ENCODE peak calls at places on chromosomes 2 and 18, in eight cellular contexts. M is aorta; U is GM23248; K is ovary; C is CD8-positive, alpha-beta T cell; B is hepatocyte; J is Karpas-422; Q is right cardiac atrium. P is an unnamed sample.
A peak's percentile ranks its signal among the peaks of the same experiment; 100 is the strongest.

GRCh38 chr18:31440787-31441186 is 6.8 kb upstream of the DSG3 start:
- DNase-seq in B (no peak), U (no peak), C (no peak), M (no peak), J (no peak), K (no peak), Q (no peak), P (no peak)

GRCh38 chr2:25293145-25293544 is 48.6 kb downstream of the DNMT3A start:
- DNase-seq in U (no peak), K (no peak), B (no peak), C (no peak), M (no peak), J (no peak), Q (no peak), P (no peak)

GRCh38 chr2:10785260-10785659 is 27.3 kb downstream of the PDIA6 start:
- DNase-seq in K (no peak), Q (no peak), B (no peak), C (no peak), M (no peak), J (no peak), U (no peak), P (no peak)

GRCh38 chr18:79440316-79440715 is 44.6 kb downstream of the NFATC1 start:
- DNase-seq in C (no peak), M (no peak), U (no peak), Q (no peak), J (no peak), K (no peak), B (no peak), P (no peak)

GRCh38 chr18:35282353-35282752 is 7.7 kb downstream of the ZSCAN30 start:
- DNase-seq in C (no peak), K (no peak), M (no peak), B (no peak), J (no peak), U (peak; percentile 94), Q (no peak), P (no peak)

GRCh38 chr2:102603904-102604303 is 15.4 kb upstream of the SLC9A2 start:
- DNase-seq in B (no peak), C (no peak), J (no peak), M (no peak), K (no peak), Q (no peak), U (no peak), P (no peak)

GRCh38 chr18:24491882-24492281 is 31.4 kb downstream of the HRH4 start:
- DNase-seq in J (peak; percentile 49), Q (no peak), M (no peak), C (no peak), K (no peak), B (no peak), U (no peak), P (no peak)

GRCh38 chr2:165691615-165692014 is 102.4 kb downstream of the GALNT3 start:
- DNase-seq in U (peak; percentile 80), B (peak; percentile 10), K (peak; percentile 36), Q (peak; percentile 62), M (peak; percentile 76), J (no peak), C (no peak), P (no peak)

GRCh38 chr2:47239119-47239969 is 84.2 kb upstream of the STPG4 start:
- DNase-seq in M (no peak), B (no peak), C (no peak), K (no peak), J (no peak), Q (no peak), U (no peak), P (no peak)

GRCh38 chr18:77000527-77000926 is 132.1 kb downstream of the MBP start:
- DNase-seq in Q (peak; percentile 83), C (peak; percentile 64), B (peak; percentile 69), M (peak; percentile 87), J (peak; percentile 87), K (peak; percentile 65), U (peak; percentile 72), P (peak; percentile 60)

GRCh38 chr2:20422679-20423271 is 24.1 kb upstream of the RHOB start:
- DNase-seq in M (no peak), K (no peak), J (peak; percentile 70), U (peak; percentile 42), Q (no peak), C (no peak), B (no peak), P (no peak)

GRCh38 chr2:8538951-8539621 is 142.8 kb upstream of the ID2 start:
- DNase-seq in U (no peak), M (peak; percentile 67), C (no peak), B (peak; percentile 42), Q (peak; percentile 61), J (no peak), K (peak; percentile 15), P (no peak)

GRCh38 chr2:10773841-10774341 is 38.7 kb downstream of the PDIA6 start:
- DNase-seq in K (no peak), U (no peak), C (no peak), B (no peak), J (no peak), M (peak; percentile 47), Q (no peak), P (no peak)

GRCh38 chr2:10161961-10162441 is 39.5 kb downstream of the RRM2 start:
- DNase-seq in C (no peak), K (no peak), J (no peak), M (no peak), Q (no peak), B (no peak), U (peak; percentile 13), P (no peak)

DNA sequence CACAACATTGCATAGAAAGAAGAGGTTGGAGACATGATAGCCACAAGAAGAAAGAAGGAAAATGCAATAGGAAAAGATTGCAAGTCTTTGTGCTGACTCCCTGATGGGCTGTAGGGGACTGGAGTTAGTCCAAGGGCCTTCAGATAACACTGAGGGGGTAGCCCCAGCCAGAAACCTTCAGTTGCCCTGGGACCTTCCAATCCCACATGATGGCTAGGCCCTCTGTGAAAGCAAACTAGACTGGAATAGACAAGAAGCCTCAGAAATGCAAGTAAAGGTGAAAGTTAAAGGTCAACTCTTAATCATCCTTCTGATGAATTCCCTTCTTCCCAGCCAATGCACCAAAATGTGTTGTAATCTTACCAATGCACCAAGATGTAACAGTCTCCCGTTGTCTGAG is 19.2 kb downstream of the CMPK2 start:
- DNase-seq in U (no peak), B (no peak), J (no peak), M (no peak), C (no peak), Q (no peak), K (no peak), P (no peak)
- H3K9me3 ChIP-seq in U (no peaks in the 10 kb centered on the region), B (peaks cover 25% of the 10 kb centered on the region), J (peaks cover 29% of the 10 kb centered on the region), M (peaks cover 19% of the 10 kb centered on the region), C (peaks cover 42% of the 10 kb centered on the region), Q (peaks cover 16% of the 10 kb centered on the region), K (peaks cover 6% of the 10 kb centered on the region), P (peaks cover 84% of the 10 kb centered on the region)

GRCh38 chr2:172550419-172550818 is 5.5 kb upstream of the PDK1 start:
- DNase-seq in B (no peak), U (no peak), Q (no peak), C (no peak), J (no peak), M (no peak), K (no peak), P (no peak)
- H3K9me3 ChIP-seq in B (no peaks in the 10 kb centered on the region), U (no peaks in the 10 kb centered on the region), Q (no peaks in the 10 kb centered on the region), C (no peaks in the 10 kb centered on the region), J (no peaks in the 10 kb centered on the region), M (no peaks in the 10 kb centered on the region), K (no peaks in the 10 kb centered on the region), P (no peaks in the 10 kb centered on the region)

GRCh38 chr18:61953641-61954040 is 60.8 kb upstream of the RNF152 start:
- DNase-seq in K (no peak), J (no peak), C (no peak), U (no peak), M (no peak), Q (no peak), B (no peak), P (no peak)

GRCh38 chr18:61954347-61954746 is 61.5 kb upstream of the RNF152 start:
- DNase-seq in Q (no peak), K (no peak), J (no peak), M (no peak), C (no peak), U (no peak), B (no peak), P (no peak)

GRCh38 chr18:61953161-61953560 is 60.4 kb upstream of the RNF152 start:
- DNase-seq in U (no peak), M (no peak), J (no peak), Q (no peak), K (no peak), B (no peak), C (no peak), P (no peak)

GRCh38 chr18:61955644-61956043 is 62.8 kb upstream of the RNF152 start:
- DNase-seq in J (no peak), B (no peak), U (no peak), C (no peak), M (no peak), Q (no peak), K (no peak), P (no peak)

DNA sequence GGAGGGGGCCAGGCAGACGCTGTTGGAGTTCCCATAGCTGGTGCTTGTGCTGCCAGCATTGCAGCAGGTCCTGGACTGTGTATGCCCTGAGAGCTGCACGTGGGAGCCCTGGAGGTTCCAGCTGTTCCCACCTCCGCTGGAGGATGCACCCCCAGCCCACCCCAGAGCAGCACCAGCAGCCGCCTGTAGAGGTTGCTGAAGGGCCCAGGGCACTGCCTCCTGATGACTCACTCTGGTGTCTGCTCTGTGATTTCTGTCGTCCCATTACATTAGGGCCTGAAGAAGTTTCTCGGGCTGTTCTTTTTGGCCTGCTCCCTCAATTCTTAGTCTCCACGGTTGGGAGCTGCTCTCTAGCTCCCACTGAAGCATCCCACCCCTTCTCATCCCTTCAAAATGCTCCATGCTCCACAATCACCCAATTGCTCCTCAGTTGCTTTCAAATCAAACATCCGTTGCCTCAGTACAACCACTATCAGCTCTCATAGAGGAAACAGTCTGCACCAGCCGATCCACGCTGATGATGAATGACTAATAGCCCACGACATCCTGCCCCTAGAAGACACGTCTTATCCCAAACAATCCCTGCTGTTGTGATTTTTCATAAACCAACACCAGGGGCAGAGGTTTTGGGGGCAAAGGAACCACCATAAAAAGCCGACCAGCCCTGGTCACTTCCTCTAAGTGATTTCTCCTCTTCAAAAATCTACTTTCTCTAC is 65.2 kb upstream of the RNF152 start:
- DNase-seq in C (no peak), B (no peak), Q (no peak), K (no peak), J (no peak), U (no peak), M (no peak), P (no peak)
- H3K9me3 ChIP-seq in C (no peaks in the 10 kb centered on the region), B (no peaks in the 10 kb centered on the region), Q (no peaks in the 10 kb centered on the region), K (no peaks in the 10 kb centered on the region), J (no peaks in the 10 kb centered on the region), U (no peaks in the 10 kb centered on the region), M (no peaks in the 10 kb centered on the region), P (no peaks in the 10 kb centered on the region)

GRCh38 chr18:26185267-26185666 is 41.0 kb upstream of the TAF4B start:
- DNase-seq in C (no peak), U (peak; percentile 7), M (no peak), K (no peak), J (peak; percentile 50), B (no peak), Q (no peak), P (no peak)

GRCh38 chr18:26192233-26192632 is 34.0 kb upstream of the TAF4B start:
- DNase-seq in M (no peak), B (no peak), C (no peak), Q (no peak), U (no peak), K (no peak), J (no peak), P (no peak)

DNA sequence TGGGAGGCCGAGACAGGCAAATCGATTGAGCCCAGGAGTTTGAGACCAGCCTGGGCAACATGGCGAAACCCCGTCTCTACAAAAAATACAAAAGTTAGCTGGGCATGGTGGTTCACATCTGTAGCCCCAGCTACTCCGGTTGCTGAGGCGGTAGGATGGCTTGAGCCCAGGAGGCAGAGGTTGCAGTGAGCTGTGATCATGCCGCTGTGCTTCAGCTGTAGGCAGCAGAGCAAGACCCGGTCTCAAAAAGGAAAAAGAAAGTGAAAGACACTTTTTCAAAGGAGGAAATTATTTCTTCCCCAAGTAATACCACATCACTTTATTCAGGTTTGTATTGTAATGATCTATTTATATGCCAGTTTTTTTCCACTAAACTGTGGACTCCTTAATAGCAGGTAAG is 35.7 kb upstream of the TAF4B start:
- DNase-seq in U (no peak), B (no peak), J (peak; percentile 94), C (peak; percentile 23), M (no peak), Q (no peak), K (no peak), P (peak; percentile 13)
- H3K9me3 ChIP-seq in U (no peaks in the 10 kb centered on the region), B (no peaks in the 10 kb centered on the region), J (no peaks in the 10 kb centered on the region), C (no peaks in the 10 kb centered on the region), M (no peaks in the 10 kb centered on the region), Q (no peaks in the 10 kb centered on the region), K (no peaks in the 10 kb centered on the region), P (no peaks in the 10 kb centered on the region)